ENCODE peak calls at places on chromosomes 7 and 10, in eight cellular contexts. One of them, this sample, is unnamed.
A peak's percentile ranks its signal among the peaks of the same experiment; 100 is the strongest.

GRCh38 chr7:157554393-157555238 is 217.8 kb downstream of the DNAJB6 start:
- DNase-seq in heart right ventricle: no peak
- DNase-seq in right cardiac atrium: peak; percentile 43
- DNase-seq in left ventricle myocardium inferior: no peak
- DNase-seq in lower lobe of right lung: no peak
- DNase-seq in DND-41: no peak
- DNase-seq in endothelial cell of umbilical vein: no peak
- DNase-seq in ovary: no peak
- DNase-seq in this sample: no peak

GRCh38 chr10:46992794-46993552 is 81.7 kb downstream of the PTPN20 start:
- DNase-seq in heart right ventricle: peak; percentile 29
- DNase-seq in right cardiac atrium: peak; percentile 65
- DNase-seq in left ventricle myocardium inferior: peak; percentile 15
- DNase-seq in lower lobe of right lung: peak; percentile 45
- DNase-seq in DND-41: no peak
- DNase-seq in endothelial cell of umbilical vein: peak; percentile 17
- DNase-seq in ovary: peak; percentile 30
- DNase-seq in this sample: peak; percentile 55

GRCh38 chr7:20053334-20054104 is 163.7 kb downstream of the MACC1 start:
- DNase-seq in heart right ventricle: no peak
- DNase-seq in right cardiac atrium: no peak
- DNase-seq in left ventricle myocardium inferior: no peak
- DNase-seq in lower lobe of right lung: no peak
- DNase-seq in DND-41: no peak
- DNase-seq in endothelial cell of umbilical vein: no peak
- DNase-seq in ovary: no peak
- DNase-seq in this sample: no peak

GRCh38 chr10:127928021-127928806 is 21.3 kb downstream of the PTPRE start:
- DNase-seq in heart right ventricle: no peak
- DNase-seq in right cardiac atrium: no peak
- DNase-seq in left ventricle myocardium inferior: no peak
- DNase-seq in lower lobe of right lung: no peak
- DNase-seq in DND-41: no peak
- DNase-seq in endothelial cell of umbilical vein: peak; percentile 82
- DNase-seq in ovary: no peak
- DNase-seq in this sample: no peak

GRCh38 chr7:17434841-17435692 is 136.6 kb downstream of the AHR start:
- DNase-seq in heart right ventricle: no peak
- DNase-seq in right cardiac atrium: no peak
- DNase-seq in left ventricle myocardium inferior: no peak
- DNase-seq in lower lobe of right lung: no peak
- DNase-seq in DND-41: no peak
- DNase-seq in endothelial cell of umbilical vein: no peak
- DNase-seq in ovary: no peak
- DNase-seq in this sample: no peak

GRCh38 chr7:41333506-41333905 is 369.4 kb downstream of the INHBA start:
- DNase-seq in heart right ventricle: no peak
- DNase-seq in right cardiac atrium: no peak
- DNase-seq in left ventricle myocardium inferior: no peak
- DNase-seq in lower lobe of right lung: no peak
- DNase-seq in DND-41: no peak
- DNase-seq in endothelial cell of umbilical vein: no peak
- DNase-seq in ovary: no peak
- DNase-seq in this sample: peak; percentile 63

GRCh38 chr10:86940677-86941076 is 16.7 kb downstream of the MMRN2 start:
- DNase-seq in heart right ventricle: no peak
- DNase-seq in right cardiac atrium: no peak
- DNase-seq in left ventricle myocardium inferior: no peak
- DNase-seq in lower lobe of right lung: no peak
- DNase-seq in DND-41: no peak
- DNase-seq in endothelial cell of umbilical vein: no peak
- DNase-seq in ovary: no peak
- DNase-seq in this sample: no peak

GRCh38 chr7:136312592-136312991 is 335.4 kb upstream of the MTPN start:
- DNase-seq in heart right ventricle: no peak
- DNase-seq in right cardiac atrium: no peak
- DNase-seq in left ventricle myocardium inferior: no peak
- DNase-seq in lower lobe of right lung: no peak
- DNase-seq in DND-41: no peak
- DNase-seq in endothelial cell of umbilical vein: no peak
- DNase-seq in ovary: no peak
- DNase-seq in this sample: no peak

GRCh38 chr7:128947854-128948253 is 10.1 kb downstream of the IRF5 start:
- DNase-seq in heart right ventricle: no peak
- DNase-seq in right cardiac atrium: no peak
- DNase-seq in left ventricle myocardium inferior: no peak
- DNase-seq in lower lobe of right lung: no peak
- DNase-seq in DND-41: no peak
- DNase-seq in endothelial cell of umbilical vein: no peak
- DNase-seq in ovary: no peak
- DNase-seq in this sample: no peak

GRCh38 chr10:77832243-77832642 is 94.3 kb downstream of the DLG5 start:
- DNase-seq in heart right ventricle: no peak
- DNase-seq in right cardiac atrium: peak; percentile 47
- DNase-seq in left ventricle myocardium inferior: peak; percentile 23
- DNase-seq in lower lobe of right lung: no peak
- DNase-seq in DND-41: no peak
- DNase-seq in endothelial cell of umbilical vein: no peak
- DNase-seq in ovary: no peak
- DNase-seq in this sample: no peak

GRCh38 chr10:102565793-102566192 is 62.0 kb downstream of the SUFU start:
- DNase-seq in heart right ventricle: no peak
- DNase-seq in right cardiac atrium: no peak
- DNase-seq in left ventricle myocardium inferior: no peak
- DNase-seq in lower lobe of right lung: no peak
- DNase-seq in DND-41: no peak
- DNase-seq in endothelial cell of umbilical vein: no peak
- DNase-seq in ovary: no peak
- DNase-seq in this sample: peak; percentile 14

GRCh38 chr10:27504897-27505457 is 873 bp downstream of the RAB18 start:
- DNase-seq in heart right ventricle: no peak
- DNase-seq in right cardiac atrium: no peak
- DNase-seq in left ventricle myocardium inferior: no peak
- DNase-seq in lower lobe of right lung: no peak
- DNase-seq in DND-41: no peak
- DNase-seq in endothelial cell of umbilical vein: peak; percentile 41
- DNase-seq in ovary: no peak
- DNase-seq in this sample: no peak

GRCh38 chr7:66627876-66628360 is 763 bp upstream of the KCTD7 start:
- DNase-seq in heart right ventricle: no peak
- DNase-seq in right cardiac atrium: no peak
- DNase-seq in left ventricle myocardium inferior: no peak
- DNase-seq in lower lobe of right lung: peak; percentile 57
- DNase-seq in DND-41: peak; percentile 19
- DNase-seq in endothelial cell of umbilical vein: no peak
- DNase-seq in ovary: peak; percentile 72
- DNase-seq in this sample: no peak

GRCh38 chr7:30281791-30282190 is 2.6 kb upstream of the ZNRF2 start:
- DNase-seq in heart right ventricle: no peak
- DNase-seq in right cardiac atrium: no peak
- DNase-seq in left ventricle myocardium inferior: no peak
- DNase-seq in lower lobe of right lung: no peak
- DNase-seq in DND-41: no peak
- DNase-seq in endothelial cell of umbilical vein: no peak
- DNase-seq in ovary: no peak
- DNase-seq in this sample: no peak

GRCh38 chr7:103630318-103630717 is 184.3 kb upstream of the SLC26A5 start:
- DNase-seq in heart right ventricle: no peak
- DNase-seq in right cardiac atrium: no peak
- DNase-seq in left ventricle myocardium inferior: no peak
- DNase-seq in lower lobe of right lung: no peak
- DNase-seq in DND-41: no peak
- DNase-seq in endothelial cell of umbilical vein: no peak
- DNase-seq in ovary: no peak
- DNase-seq in this sample: no peak

GRCh38 chr10:70660722-70661121 is 11.6 kb upstream of the ADAMTS14 start:
- DNase-seq in heart right ventricle: no peak
- DNase-seq in right cardiac atrium: no peak
- DNase-seq in left ventricle myocardium inferior: no peak
- DNase-seq in lower lobe of right lung: no peak
- DNase-seq in DND-41: no peak
- DNase-seq in endothelial cell of umbilical vein: no peak
- DNase-seq in ovary: no peak
- DNase-seq in this sample: no peak

GRCh38 chr10:47326306-47326926 is 4.2 kb downstream of the GDF2 start:
- DNase-seq in heart right ventricle: no peak
- DNase-seq in right cardiac atrium: no peak
- DNase-seq in left ventricle myocardium inferior: no peak
- DNase-seq in lower lobe of right lung: no peak
- DNase-seq in DND-41: no peak
- DNase-seq in endothelial cell of umbilical vein: no peak
- DNase-seq in ovary: no peak
- DNase-seq in this sample: no peak

GRCh38 chr10:12911795-12912194 is 89.7 kb downstream of the CCDC3 start:
- DNase-seq in heart right ventricle: no peak
- DNase-seq in right cardiac atrium: no peak
- DNase-seq in left ventricle myocardium inferior: no peak
- DNase-seq in lower lobe of right lung: no peak
- DNase-seq in DND-41: no peak
- DNase-seq in endothelial cell of umbilical vein: no peak
- DNase-seq in ovary: no peak
- DNase-seq in this sample: no peak

GRCh38 chr7:138866353-138866752 is 68.4 kb upstream of the ATP6V0A4 start:
- DNase-seq in heart right ventricle: no peak
- DNase-seq in right cardiac atrium: no peak
- DNase-seq in left ventricle myocardium inferior: no peak
- DNase-seq in lower lobe of right lung: no peak
- DNase-seq in DND-41: no peak
- DNase-seq in endothelial cell of umbilical vein: no peak
- DNase-seq in ovary: no peak
- DNase-seq in this sample: no peak

GRCh38 chr7:620052-620451 is 100.4 kb upstream of the PDGFA start:
- DNase-seq in heart right ventricle: no peak
- DNase-seq in right cardiac atrium: no peak
- DNase-seq in left ventricle myocardium inferior: no peak
- DNase-seq in lower lobe of right lung: no peak
- DNase-seq in DND-41: no peak
- DNase-seq in endothelial cell of umbilical vein: peak; percentile 85
- DNase-seq in ovary: no peak
- DNase-seq in this sample: peak; percentile 85

GRCh38 chr10:61747341-61747740 is 84.6 kb downstream of the CABCOCO1 start:
- DNase-seq in heart right ventricle: no peak
- DNase-seq in right cardiac atrium: no peak
- DNase-seq in left ventricle myocardium inferior: no peak
- DNase-seq in lower lobe of right lung: no peak
- DNase-seq in DND-41: no peak
- DNase-seq in endothelial cell of umbilical vein: no peak
- DNase-seq in ovary: no peak
- DNase-seq in this sample: no peak
- H3K27ac ChIP-seq in heart right ventricle: no peak overlapping the region
- H3K27ac ChIP-seq in right cardiac atrium: no peak overlapping the region
- H3K27ac ChIP-seq in left ventricle myocardium inferior: no peak overlapping the region
- H3K27ac ChIP-seq in lower lobe of right lung: no peak overlapping the region
- H3K27ac ChIP-seq in DND-41: no peak overlapping the region
- H3K27ac ChIP-seq in endothelial cell of umbilical vein: no peak overlapping the region
- H3K27ac ChIP-seq in ovary: no peak overlapping the region
- H3K27ac ChIP-seq in this sample: no peak overlapping the region

GRCh38 chr10:11208243-11208642 is 190.6 kb downstream of the CELF2 start:
- DNase-seq in heart right ventricle: no peak
- DNase-seq in right cardiac atrium: no peak
- DNase-seq in left ventricle myocardium inferior: no peak
- DNase-seq in lower lobe of right lung: no peak
- DNase-seq in DND-41: no peak
- DNase-seq in endothelial cell of umbilical vein: no peak
- DNase-seq in ovary: no peak
- DNase-seq in this sample: no peak
- H3K4me1 ChIP-seq in heart right ventricle: peaks cover 34% of the 10 kb centered on the region
- H3K4me1 ChIP-seq in right cardiac atrium: peaks cover 3% of the 10 kb centered on the region
- H3K4me1 ChIP-seq in left ventricle myocardium inferior: peaks cover 97% of the 10 kb centered on the region
- H3K4me1 ChIP-seq in lower lobe of right lung: peaks cover 37% of the 10 kb centered on the region
- H3K4me1 ChIP-seq in DND-41: peaks cover 38% of the 10 kb centered on the region
- H3K4me1 ChIP-seq in endothelial cell of umbilical vein: peaks cover 36% of the 10 kb centered on the region
- H3K4me1 ChIP-seq in ovary: peaks cover 2% of the 10 kb centered on the region
- H3K4me1 ChIP-seq in this sample: no peaks in the 10 kb centered on the region

GRCh38 chr10:32054087-32054486 is 2.1 kb downstream of the KIF5B start:
- DNase-seq in heart right ventricle: no peak
- DNase-seq in right cardiac atrium: no peak
- DNase-seq in left ventricle myocardium inferior: no peak
- DNase-seq in lower lobe of right lung: no peak
- DNase-seq in DND-41: no peak
- DNase-seq in endothelial cell of umbilical vein: peak; percentile 77
- DNase-seq in ovary: no peak
- DNase-seq in this sample: peak; percentile 55
- H3K27ac ChIP-seq in heart right ventricle: peak overlapping the region; percentile 99
- H3K27ac ChIP-seq in right cardiac atrium: peak overlapping the region; percentile 6
- H3K27ac ChIP-seq in left ventricle myocardium inferior: peak overlapping the region; percentile 97
- H3K27ac ChIP-seq in lower lobe of right lung: peak overlapping the region; percentile 98
- H3K27ac ChIP-seq in DND-41: peak overlapping the region; percentile 27
- H3K27ac ChIP-seq in endothelial cell of umbilical vein: peak overlapping the region; percentile 79
- H3K27ac ChIP-seq in ovary: no peak overlapping the region
- H3K27ac ChIP-seq in this sample: no peak overlapping the region

GRCh38 chr7:4694653-4695335 is 12.7 kb downstream of the FOXK1 start:
- DNase-seq in heart right ventricle: no peak
- DNase-seq in right cardiac atrium: peak; percentile 66
- DNase-seq in left ventricle myocardium inferior: peak; percentile 53
- DNase-seq in lower lobe of right lung: no peak
- DNase-seq in DND-41: no peak
- DNase-seq in endothelial cell of umbilical vein: peak; percentile 21
- DNase-seq in ovary: peak; percentile 85
- DNase-seq in this sample: no peak
- H3K4me1 ChIP-seq in heart right ventricle: peaks cover 23% of the 10 kb centered on the region
- H3K4me1 ChIP-seq in right cardiac atrium: peaks cover 12% of the 10 kb centered on the region
- H3K4me1 ChIP-seq in left ventricle myocardium inferior: peaks cover 70% of the 10 kb centered on the region
- H3K4me1 ChIP-seq in lower lobe of right lung: peaks cover 49% of the 10 kb centered on the region
- H3K4me1 ChIP-seq in DND-41: no peaks in the 10 kb centered on the region
- H3K4me1 ChIP-seq in endothelial cell of umbilical vein: no peaks in the 10 kb centered on the region
- H3K4me1 ChIP-seq in ovary: peaks cover 24% of the 10 kb centered on the region
- H3K4me1 ChIP-seq in this sample: peaks cover 46% of the 10 kb centered on the region

DNA sequence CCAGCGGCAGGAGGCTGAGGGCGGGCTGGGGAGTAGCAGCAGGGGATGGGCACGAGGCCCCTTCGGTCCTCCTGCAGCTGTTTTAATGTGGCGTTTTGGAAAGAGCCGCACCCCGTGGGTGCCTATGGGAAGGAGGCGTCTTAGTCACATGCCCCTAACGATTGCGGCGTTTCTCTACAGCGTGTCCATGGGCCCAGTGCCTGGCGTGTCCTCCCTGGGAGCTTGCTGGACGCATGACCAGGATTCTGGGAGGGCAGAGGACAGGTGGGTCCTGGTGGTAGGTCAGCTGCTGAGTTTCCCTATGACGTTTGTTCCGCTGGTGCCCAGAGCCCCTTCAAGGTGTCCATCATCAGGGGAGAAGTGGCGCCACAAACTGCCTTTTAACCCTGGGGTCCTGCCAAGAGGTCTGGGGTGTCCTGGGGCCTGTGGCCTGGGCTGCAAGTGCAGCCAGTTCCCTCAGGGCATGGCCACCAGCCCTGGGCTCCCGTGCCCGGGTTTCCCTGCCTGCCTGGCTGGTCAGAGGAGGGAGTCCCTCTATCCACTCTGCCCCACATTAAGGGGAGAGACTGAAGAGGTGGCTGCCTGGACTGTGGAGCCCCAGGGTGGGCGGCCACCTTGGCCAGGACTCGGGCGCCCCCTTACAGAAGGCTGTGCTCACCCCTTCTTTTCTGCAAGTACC is 48.7 kb downstream of the PWWP2B start:
- DNase-seq in heart right ventricle: no peak
- DNase-seq in right cardiac atrium: peak; percentile 47
- DNase-seq in left ventricle myocardium inferior: no peak
- DNase-seq in lower lobe of right lung: no peak
- DNase-seq in DND-41: no peak
- DNase-seq in endothelial cell of umbilical vein: no peak
- DNase-seq in ovary: no peak
- DNase-seq in this sample: peak; percentile 42
- H3K27ac ChIP-seq in heart right ventricle: no peak overlapping the region
- H3K27ac ChIP-seq in right cardiac atrium: no peak overlapping the region
- H3K27ac ChIP-seq in left ventricle myocardium inferior: no peak overlapping the region
- H3K27ac ChIP-seq in lower lobe of right lung: no peak overlapping the region
- H3K27ac ChIP-seq in DND-41: no peak overlapping the region
- H3K27ac ChIP-seq in endothelial cell of umbilical vein: no peak overlapping the region
- H3K27ac ChIP-seq in ovary: no peak overlapping the region
- H3K27ac ChIP-seq in this sample: peak overlapping the region; percentile 93

GRCh38 chr10:122348512-122348911 is 26.0 kb upstream of the PLEKHA1 start:
- DNase-seq in heart right ventricle: no peak
- DNase-seq in right cardiac atrium: no peak
- DNase-seq in left ventricle myocardium inferior: no peak
- DNase-seq in lower lobe of right lung: no peak
- DNase-seq in DND-41: no peak
- DNase-seq in endothelial cell of umbilical vein: no peak
- DNase-seq in ovary: no peak
- DNase-seq in this sample: no peak
- H3K4me1 ChIP-seq in heart right ventricle: no peaks in the 10 kb centered on the region
- H3K4me1 ChIP-seq in right cardiac atrium: no peaks in the 10 kb centered on the region
- H3K4me1 ChIP-seq in left ventricle myocardium inferior: peaks cover 11% of the 10 kb centered on the region
- H3K4me1 ChIP-seq in lower lobe of right lung: no peaks in the 10 kb centered on the region
- H3K4me1 ChIP-seq in DND-41: no peaks in the 10 kb centered on the region
- H3K4me1 ChIP-seq in endothelial cell of umbilical vein: no peaks in the 10 kb centered on the region
- H3K4me1 ChIP-seq in ovary: no peaks in the 10 kb centered on the region
- H3K4me1 ChIP-seq in this sample: no peaks in the 10 kb centered on the region

This sample was measured in A673.